ENCODE peak calls at places on chromosome X, in five cellular contexts. P is nephron progenitor cell, X is esophagus squamous epithelium, K is cardiac fibroblast, Z is lower lobe of right lung. E is an unnamed sample.

GRCh38 chrX:71619193-71619592 is 882 bp upstream of the CXCR3 start:
- DNase-seq in P (no peak), K (no peak), Z (no peak), X (no peak), E (no peak)

GRCh38 chrX:68827256-68827655 is 1.6 kb upstream of the EFNB1 start:
- DNase-seq in K (no peak), P (no peak), Z (no peak), X (no peak), E (no peak)

GRCh38 chrX:41300758-41301437 is 33.1 kb upstream of the DDX3X start:
- DNase-seq in K (peak), P (no peak), X (no peak), Z (no peak), E (no peak)

GRCh38 chrX:153649915-153650782 is 3.1 kb downstream of the DUSP9 start:
- DNase-seq in K (no peak), X (no peak), Z (peak), P (no peak), E (no peak)

GRCh38 chrX:120857240-120857639 is 18.4 kb downstream of the CT47B1 start:
- DNase-seq in Z (no peak), X (no peak), K (no peak), P (no peak), E (no peak)

GRCh38 chrX:53685711-53686110 is 808 bp downstream of the HUWE1 start:
- DNase-seq in Z (no peak), X (no peak), K (peak), P (no peak), E (no peak)

GRCh38 chrX:154799554-154800348 is 5.5 kb downstream of the MPP1 start:
- DNase-seq in K (peak), P (no peak), X (no peak), Z (no peak), E (no peak)

GRCh38 chrX:95056901-95057300 is 1382.9 kb downstream of the FAM133A start:
- DNase-seq in K (peak), Z (no peak), P (no peak), X (no peak), E (no peak)

GRCh38 chrX:69556094-69557011 is 52.2 kb downstream of the NALF2 start:
- DNase-seq in P (no peak), Z (no peak), K (peak), X (no peak), E (no peak)

GRCh38 chrX:63932006-63932405 is 147.0 kb upstream of the ARHGEF9 start:
- DNase-seq in K (no peak), Z (no peak), P (no peak), X (no peak), E (no peak)

GRCh38 chrX:24026403-24026801 is 584 bp downstream of the KLHL15 start:
- DNase-seq in K (peak), X (no peak), Z (no peak), P (no peak), E (no peak)

GRCh38 chrX:153888344-153888743 is 2.4 kb upstream of the L1CAM start:
- DNase-seq in X (no peak), Z (no peak), P (no peak), K (no peak), E (no peak)

GRCh38 chrX:119895843-119896326 is at the start of gene AKAP14:
- DNase-seq in Z (no peak), P (no peak), X (no peak), K (peak), E (no peak)

GRCh38 chrX:40423299-40423698 is 157.5 kb upstream of the ATP6AP2 start:
- DNase-seq in K (no peak), P (no peak), Z (no peak), X (no peak), E (no peak)

GRCh38 chrX:25523574-25523973 is 507.8 kb upstream of the ARX start:
- DNase-seq in X (no peak), P (peak), K (peak), Z (no peak), E (no peak)

GRCh38 chrX:152632445-152633097 is 5.1 kb upstream of the GABRQ start:
- DNase-seq in Z (no peak), X (no peak), P (peak), K (peak), E (no peak)

GRCh38 chrX:47584714-47585113 is 2.5 kb downstream of the TIMP1 start:
- DNase-seq in P (no peak), Z (no peak), K (no peak), X (no peak), E (no peak)

GRCh38 chrX:130245441-130245840 is 23.3 kb downstream of the ZNF280C start:
- DNase-seq in K (peak), Z (no peak), X (no peak), P (no peak), E (no peak)

GRCh38 chrX:129144172-129145038 is 378.9 kb downstream of the SMARCA1 start:
- DNase-seq in P (no peak), X (no peak), K (no peak), Z (no peak), E (no peak)

GRCh38 chrX:110097920-110098319 is 95.0 kb downstream of the TMEM164 start:
- DNase-seq in K (no peak), P (no peak), Z (no peak), X (no peak), E (no peak)

GRCh38 chrX:50799531-50799961 is 14.4 kb downstream of the SHROOM4 start:
- DNase-seq in X (no peak), Z (peak), P (no peak), K (peak), E (no peak)

GRCh38 chrX:63275127-63275526 is 76.0 kb downstream of the SPIN4 start:
- DNase-seq in X (no peak), P (peak), Z (no peak), K (peak), E (no peak)

GRCh38 chrX:134807039-134807729 is 148.9 kb upstream of the PLAC1 start:
- DNase-seq in Z (peak), X (peak), P (peak), K (peak), E (peak)

GRCh38 chrX:70476934-70477733 is 32.5 kb downstream of the DLG3 start:
- DNase-seq in Z (no peak), K (peak), P (no peak), X (no peak), E (no peak)

GRCh38 chrX:51891821-51892551 is 1.4 kb upstream of the MAGED1 start:
- DNase-seq in P (no peak), K (peak), X (no peak), Z (no peak), E (no peak)

GRCh38 chrX:106608016-106608415 is 3.8 kb upstream of the RADX start:
- DNase-seq in K (no peak), Z (peak), X (no peak), P (no peak), E (no peak)

DNA sequence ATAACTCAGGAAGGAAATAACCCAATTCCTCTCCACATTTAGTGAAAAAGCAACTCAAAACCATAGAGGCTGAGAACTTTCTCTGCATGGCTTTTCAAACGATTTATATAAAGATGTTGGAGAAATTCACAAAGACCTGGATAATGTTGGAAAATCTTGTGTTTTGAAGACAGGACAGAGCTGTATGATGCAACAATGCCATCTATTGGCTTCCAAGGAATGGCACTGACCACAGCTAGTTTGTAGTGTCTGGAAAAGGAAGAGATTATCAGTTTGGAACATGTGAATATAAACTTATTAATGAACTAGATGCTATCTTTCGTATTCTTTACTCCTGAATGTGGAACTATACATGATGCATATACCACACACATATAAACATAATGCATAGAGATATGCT is 503.6 kb downstream of the IL1RAPL1 start:
- DNase-seq in K (peak), P (no peak), X (no peak), Z (no peak), E (no peak)
- TF ChIP-seq CTCF in K (no peak), P (peak), X (peak), Z (no peak), E (no peak)

DNA sequence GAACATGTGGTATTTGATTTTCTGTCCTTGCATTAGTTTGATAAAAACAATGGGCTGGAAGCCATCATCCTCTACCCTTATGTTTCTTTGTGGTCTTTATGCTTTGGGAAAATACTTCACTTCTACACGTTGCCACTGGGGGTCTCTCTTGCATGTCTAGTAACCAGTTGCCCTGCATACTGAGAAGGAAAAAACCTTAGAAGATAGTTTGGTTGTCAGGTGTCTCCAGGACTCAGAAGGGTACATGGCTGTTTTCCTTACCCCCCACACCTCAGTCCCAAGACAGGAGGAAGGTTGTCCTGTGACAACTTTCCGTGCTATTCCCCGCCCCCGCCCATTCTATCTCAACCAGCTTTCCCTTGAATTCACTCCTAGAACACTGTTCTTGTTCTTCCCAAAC is 62.1 kb upstream of the LANCL3 start:
- DNase-seq in Z (no peak), P (no peak), X (no peak), K (peak), E (no peak)
- TF ChIP-seq CTCF in Z (peak), P (peak), X (peak), K (peak), E (peak)

DNA sequence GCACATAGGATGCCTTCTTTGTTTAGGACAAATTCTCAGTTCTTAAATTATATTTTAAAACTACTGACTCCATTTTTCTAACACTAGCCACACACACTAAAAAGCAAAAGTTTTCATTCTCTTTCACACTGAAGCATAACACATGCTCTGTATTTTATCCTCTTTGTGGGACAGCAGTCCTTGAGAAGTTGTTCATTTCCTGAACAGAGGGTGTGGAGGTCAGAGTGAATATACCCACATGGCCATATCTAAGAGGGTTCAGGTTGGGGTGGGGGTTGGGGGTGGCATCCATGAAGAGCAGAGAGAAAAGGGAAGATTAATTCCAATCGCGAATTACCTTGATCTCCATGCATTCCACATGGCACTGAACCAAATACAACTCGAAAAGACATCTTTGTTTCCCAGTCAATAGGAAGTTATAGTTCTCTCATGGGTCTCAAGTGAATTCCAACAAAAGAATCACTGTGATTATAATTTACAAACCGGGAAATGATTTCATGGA is 26.8 kb upstream of the AMELX start:
- DNase-seq in X (no peak), P (no peak), Z (no peak), K (no peak), E (no peak)
- TF ChIP-seq CTCF in X (no peak), P (no peak), Z (no peak), K (no peak), E (no peak)

GRCh38 chrX:46376246-46376885 is 168.9 kb downstream of the ZNF674 start:
- DNase-seq in P (peak), Z (no peak), K (peak), X (no peak), E (no peak)
- TF ChIP-seq CTCF in P (no peak), Z (peak), K (peak), X (peak), E (no peak)

DNA sequence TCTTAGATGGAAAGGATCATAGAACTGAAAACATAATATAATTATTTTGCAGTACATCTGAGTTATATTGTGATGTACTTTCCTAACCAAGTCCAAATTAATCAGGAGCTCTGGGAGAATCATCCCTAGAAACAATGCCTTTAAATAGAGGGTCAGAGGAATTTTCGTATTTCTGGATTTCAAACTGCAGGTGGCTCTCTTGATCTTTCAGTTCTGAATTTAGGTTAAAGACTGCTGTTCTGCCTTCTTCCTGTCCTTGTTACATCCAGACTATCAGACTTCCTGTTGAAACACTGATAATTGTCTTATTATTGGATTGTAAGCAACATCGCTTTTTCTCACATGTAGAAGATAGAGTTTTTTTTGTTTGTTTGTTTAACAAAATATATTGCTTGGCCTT is 142.7 kb downstream of the RPA4 start:
- DNase-seq in Z (no peak), P (no peak), K (peak), X (no peak), E (no peak)
- TF ChIP-seq CTCF in Z (no peak), P (peak), K (no peak), X (no peak), E (no peak)

GRCh38 chrX:27918799-27919198 is 62.5 kb downstream of the DCAF8L1 start:
- DNase-seq in Z (no peak), K (peak), X (no peak), P (peak), E (no peak)
- TF ChIP-seq CTCF in Z (peak), K (peak), X (peak), P (no peak), E (no peak)

E was measured in CD14-positive monocyte.